ENCODE peak calls at places on chromosomes 5 and 9, in nine cellular contexts. H, N, C, E, A, R, O, Y and U are unnamed samples.

GRCh38 chr5:43609752-43610151 is 6.8 kb downstream of the NNT start:
- DNase-seq in H (no peak), N (no peak), C (no peak), E (no peak), A (peak; percentile 8), R (peak; percentile 8), O (peak; percentile 27), Y (no peak), U (no peak)

GRCh38 chr5:157994271-157994691 is 135.3 kb upstream of the CLINT1 start:
- DNase-seq in H (no peak), N (no peak), C (no peak), E (no peak), A (no peak), R (no peak), O (no peak), Y (no peak), U (no peak)

GRCh38 chr9:98983295-98984268 is 39.9 kb downstream of the COL15A1 start:
- DNase-seq in H (no peak), N (no peak), C (no peak), E (no peak), A (peak; percentile 95), R (no peak), O (no peak), Y (no peak), U (peak; percentile 74)

GRCh38 chr5:178107889-178108288 is 5.4 kb upstream of the N4BP3 start:
- DNase-seq in H (no peak), N (no peak), C (no peak), E (no peak), A (no peak), R (no peak), O (no peak), Y (no peak), U (no peak)

GRCh38 chr9:69140123-69140741 is 33.8 kb upstream of the TJP2 start:
- DNase-seq in H (peak; percentile 27), N (no peak), C (no peak), E (no peak), A (no peak), R (no peak), O (no peak), Y (no peak), U (no peak)

GRCh38 chr5:170572453-170572852 is 68.6 kb downstream of the KCNIP1 start:
- DNase-seq in H (no peak), N (no peak), C (no peak), E (no peak), A (no peak), R (peak; percentile 33), O (peak; percentile 3), Y (no peak), U (no peak)

GRCh38 chr9:71357346-71357745 is 235.9 kb upstream of the TRPM3 start:
- DNase-seq in H (no peak), N (no peak), C (no peak), E (no peak), A (no peak), R (no peak), O (no peak), Y (no peak), U (no peak)

GRCh38 chr5:86640998-86641397 is 23.3 kb downstream of the COX7C start:
- DNase-seq in H (no peak), N (no peak), C (no peak), E (no peak), A (no peak), R (no peak), O (no peak), Y (no peak), U (no peak)

GRCh38 chr9:92954078-92954861 is 6.9 kb downstream of the FGD3 start:
- DNase-seq in H (no peak), N (no peak), C (no peak), E (peak; percentile 54), A (no peak), R (peak; percentile 65), O (no peak), Y (no peak), U (no peak)

GRCh38 chr5:55234171-55234700 is 828 bp upstream of the CCNO start:
- DNase-seq in H (peak; percentile 71), N (peak; percentile 37), C (peak; percentile 49), E (no peak), A (no peak), R (peak; percentile 42), O (peak; percentile 10), Y (no peak), U (no peak)

GRCh38 chr5:8829322-8830029 is 716.4 kb downstream of the SEMA5A start:
- DNase-seq in H (no peak), N (no peak), C (no peak), E (no peak), A (peak; percentile 100), R (no peak), O (peak; percentile 54), Y (no peak), U (peak; percentile 96)

GRCh38 chr5:148730272-148730954 is 76.1 kb upstream of the HTR4 start:
- DNase-seq in H (no peak), N (no peak), C (no peak), E (no peak), A (no peak), R (no peak), O (peak; percentile 8), Y (peak; percentile 34), U (peak; percentile 41)

GRCh38 chr5:132293992-132294727 is at the start of gene SLC22A4:
- DNase-seq in H (peak; percentile 96), N (peak; percentile 76), C (peak; percentile 97), E (peak; percentile 90), A (peak; percentile 91), R (peak; percentile 86), O (peak; percentile 97), Y (peak; percentile 92), U (peak; percentile 61)

GRCh38 chr9:87276327-87276841 is 221.3 kb upstream of the DAPK1 start:
- DNase-seq in H (no peak), N (no peak), C (peak; percentile 12), E (no peak), A (peak; percentile 32), R (no peak), O (no peak), Y (no peak), U (no peak)

GRCh38 chr9:91939953-91940352 is 10.1 kb downstream of the ROR2 start:
- DNase-seq in H (peak; percentile 95), N (no peak), C (no peak), E (no peak), A (no peak), R (no peak), O (no peak), Y (no peak), U (no peak)
- H3K4me3 ChIP-seq in H (peak overlapping the region; percentile 55), N (no peak overlapping the region), C (no peak overlapping the region), E (no peak overlapping the region), A (no peak overlapping the region), R (no peak overlapping the region), O (no peak overlapping the region), Y (no peak overlapping the region), U (no peak overlapping the region)

DNA sequence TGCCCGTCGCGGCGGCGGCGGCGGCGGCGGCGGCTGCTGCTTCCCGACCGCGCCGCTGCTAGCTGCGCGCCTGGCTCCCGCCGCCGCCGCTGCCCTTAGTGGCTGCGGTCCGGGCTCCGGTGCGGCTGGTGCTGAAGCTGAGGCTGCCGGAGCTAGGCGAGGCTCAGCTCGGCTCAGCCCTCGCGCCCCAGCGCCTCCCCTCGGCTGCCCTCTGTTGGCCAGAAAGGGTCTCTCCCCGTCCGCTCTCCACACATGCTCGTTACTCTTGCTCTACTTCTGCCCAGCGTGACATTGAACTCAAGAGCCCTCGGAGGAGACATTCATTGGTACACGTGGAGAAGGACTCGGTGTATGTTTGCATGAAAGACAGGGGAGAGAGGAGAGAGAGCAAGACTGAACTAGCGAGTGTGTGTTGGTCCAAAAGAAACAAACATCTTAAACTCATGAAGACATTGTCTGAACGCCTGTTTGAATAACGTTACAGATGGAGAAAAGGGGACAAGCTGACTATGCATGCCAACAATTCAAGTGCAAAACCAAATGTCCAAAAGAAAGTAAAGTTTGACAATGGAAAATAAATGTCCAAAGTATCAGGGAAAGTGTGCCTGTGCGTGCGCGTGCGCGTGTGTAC is at the start of gene HCN1:
- DNase-seq in H (peak; percentile 95), N (peak; percentile 88), C (peak; percentile 88), E (peak; percentile 36), A (peak; percentile 62), R (peak; percentile 16), O (peak; percentile 65), Y (peak; percentile 83), U (no peak)
- TF ChIP-seq CTCF in H (peak; percentile 86), N (peak; percentile 88), C (peak; percentile 86), E (peak; percentile 64), A (peak; percentile 37), R (peak; percentile 11), O (peak; percentile 47), Y (peak; percentile 63), U (peak; percentile 73)

GRCh38 chr5:95821110-95822021 is 1.2 kb downstream of the GLRX start:
- DNase-seq in H (no peak), N (no peak), C (no peak), E (no peak), A (no peak), R (no peak), O (no peak), Y (no peak), U (no peak)
- H3K4me3 ChIP-seq in H (peak overlapping the region; percentile 91), N (no peak overlapping the region), C (peak overlapping the region; percentile 62), E (peak overlapping the region; percentile 69), A (peak overlapping the region; percentile 94), R (peak overlapping the region; percentile 89), O (peak overlapping the region; percentile 89), Y (peak overlapping the region; percentile 90), U (peak overlapping the region; percentile 83)

GRCh38 chr9:303502-303901 is 88.8 kb downstream of the DOCK8 start:
- DNase-seq in H (no peak), N (no peak), C (no peak), E (no peak), A (no peak), R (no peak), O (no peak), Y (no peak), U (no peak)

GRCh38 chr9:304106-304505 is 89.4 kb downstream of the DOCK8 start:
- DNase-seq in H (no peak), N (no peak), C (no peak), E (peak; percentile 70), A (no peak), R (no peak), O (no peak), Y (no peak), U (no peak)

GRCh38 chr9:311837-312236 is 97.2 kb downstream of the DOCK8 start:
- DNase-seq in H (peak; percentile 51), N (no peak), C (no peak), E (no peak), A (no peak), R (no peak), O (no peak), Y (no peak), U (no peak)

GRCh38 chr9:304519-305185 is 90.0 kb downstream of the DOCK8 start:
- DNase-seq in H (no peak), N (no peak), C (no peak), E (peak; percentile 66), A (no peak), R (no peak), O (no peak), Y (no peak), U (no peak)

GRCh38 chr9:306907-307306 is 92.2 kb downstream of the DOCK8 start:
- DNase-seq in H (peak; percentile 71), N (peak; percentile 30), C (no peak), E (no peak), A (no peak), R (peak; percentile 37), O (peak; percentile 28), Y (peak; percentile 28), U (no peak)
- TF ChIP-seq CTCF in H (peak; percentile 70), N (peak; percentile 44), C (peak; percentile 13), E (no peak), A (no peak), R (peak; percentile 31), O (peak; percentile 15), Y (no peak), U (no peak)